ENCODE peak calls at places on chromosome 7, in four cellular contexts. V, B, X and Q are unnamed samples.

GRCh38 chr7:2999078-2999500 is 44.6 kb downstream of the CARD11 start:
- DNase-seq in V (peak), B (no peak), X (peak), Q (no peak)

GRCh38 chr7:127962589-127963361 is 68.5 kb downstream of the LRRC4 start:
- DNase-seq in X (no peak), B (no peak), V (peak), Q (no peak)

GRCh38 chr7:48660482-48660881 is 263.9 kb upstream of the CDC14C start:
- DNase-seq in B (no peak), X (no peak), V (no peak), Q (no peak)

GRCh38 chr7:83550100-83550499 is 98.8 kb downstream of the SEMA3E start:
- DNase-seq in V (no peak), B (no peak), X (no peak), Q (no peak)

GRCh38 chr7:131015131-131015954 is 281.3 kb upstream of the KLF14 start:
- DNase-seq in B (no peak), V (peak), X (peak), Q (no peak)

GRCh38 chr7:3754488-3755365 is 453.7 kb downstream of the SDK1 start:
- DNase-seq in V (no peak), X (no peak), B (no peak), Q (no peak)

GRCh38 chr7:113100091-113100723 is 13.6 kb upstream of the GPR85 start:
- DNase-seq in X (no peak), B (no peak), V (no peak), Q (no peak)

GRCh38 chr7:41579961-41580935 is 122.6 kb downstream of the INHBA start:
- DNase-seq in V (no peak), B (no peak), X (peak), Q (no peak)

GRCh38 chr7:641269-641671 is 85.2 kb upstream of the DNAAF5 start:
- DNase-seq in V (no peak), X (no peak), B (no peak), Q (peak)

GRCh38 chr7:151491859-151492258 is 27.8 kb downstream of the RHEB start:
- DNase-seq in B (no peak), X (no peak), V (peak), Q (peak)

GRCh38 chr7:92680458-92680857 is 90.3 kb upstream of the FAM133B start:
- DNase-seq in V (peak), X (no peak), B (no peak), Q (peak)

GRCh38 chr7:99392659-99393362 is 15.6 kb downstream of the PDAP1 start:
- DNase-seq in B (peak), X (peak), V (no peak), Q (no peak)

GRCh38 chr7:25669300-25669781 is 441.1 kb upstream of the NPVF start:
- DNase-seq in X (no peak), B (no peak), V (no peak), Q (no peak)

GRCh38 chr7:29270979-29271658 is 76.5 kb downstream of the CHN2 start:
- DNase-seq in V (peak), X (no peak), B (no peak), Q (peak)

GRCh38 chr7:20440472-20441105 is 109.9 kb downstream of the ITGB8 start:
- DNase-seq in X (peak), V (peak), B (peak), Q (peak)

GRCh38 chr7:128115821-128116723 is 84.8 kb upstream of the LRRC4 start:
- DNase-seq in X (no peak), V (no peak), B (no peak), Q (no peak)

GRCh38 chr7:32257632-32258031 is 187.4 kb upstream of the PDE1C start:
- DNase-seq in B (no peak), V (no peak), X (no peak), Q (no peak)

GRCh38 chr7:111438369-111439289 is 123.7 kb downstream of the IMMP2L start:
- DNase-seq in V (no peak), B (peak), X (peak), Q (no peak)

GRCh38 chr7:73762659-73762999 is 7.4 kb downstream of the CLDN3 start:
- DNase-seq in V (no peak), B (no peak), X (no peak), Q (no peak)

GRCh38 chr7:81482600-81483186 is 287.2 kb downstream of the HGF start:
- DNase-seq in B (peak), X (peak), V (peak), Q (peak)

GRCh38 chr7:3067606-3068005 is 23.9 kb upstream of the CARD11 start:
- DNase-seq in B (no peak), V (no peak), X (no peak), Q (no peak)

GRCh38 chr7:116210345-116211005 is at the start of gene TES:
- DNase-seq in X (peak), V (peak), B (peak), Q (no peak)

GRCh38 chr7:158613481-158613880 is 25.9 kb upstream of the PTPRN2 start:
- DNase-seq in V (no peak), B (no peak), X (no peak), Q (peak)

GRCh38 chr7:156074084-156074483 is 261.8 kb upstream of the SHH start:
- DNase-seq in V (no peak), X (no peak), B (no peak), Q (no peak)

GRCh38 chr7:116455009-116455408 is 44.5 kb upstream of the CAV2 start:
- DNase-seq in V (no peak), X (peak), B (no peak), Q (no peak)

GRCh38 chr7:49778731-49779270 is 5.4 kb downstream of the VWC2 start:
- DNase-seq in X (no peak), B (no peak), V (no peak), Q (no peak)

GRCh38 chr7:47254081-47255006 is 327.6 kb downstream of the TNS3 start:
- DNase-seq in B (peak), V (peak), X (peak), Q (peak)

GRCh38 chr7:7321681-7322080 is 139.3 kb downstream of the C1GALT1 start:
- DNase-seq in X (no peak), V (peak), B (no peak), Q (no peak)

GRCh38 chr7:51315393-51316261 is 982 bp downstream of the COBL start:
- DNase-seq in B (no peak), V (peak), X (no peak), Q (no peak)
- TF ChIP-seq MYC in B (no peak), V (peak), X (no peak), Q (no peak)

DNA sequence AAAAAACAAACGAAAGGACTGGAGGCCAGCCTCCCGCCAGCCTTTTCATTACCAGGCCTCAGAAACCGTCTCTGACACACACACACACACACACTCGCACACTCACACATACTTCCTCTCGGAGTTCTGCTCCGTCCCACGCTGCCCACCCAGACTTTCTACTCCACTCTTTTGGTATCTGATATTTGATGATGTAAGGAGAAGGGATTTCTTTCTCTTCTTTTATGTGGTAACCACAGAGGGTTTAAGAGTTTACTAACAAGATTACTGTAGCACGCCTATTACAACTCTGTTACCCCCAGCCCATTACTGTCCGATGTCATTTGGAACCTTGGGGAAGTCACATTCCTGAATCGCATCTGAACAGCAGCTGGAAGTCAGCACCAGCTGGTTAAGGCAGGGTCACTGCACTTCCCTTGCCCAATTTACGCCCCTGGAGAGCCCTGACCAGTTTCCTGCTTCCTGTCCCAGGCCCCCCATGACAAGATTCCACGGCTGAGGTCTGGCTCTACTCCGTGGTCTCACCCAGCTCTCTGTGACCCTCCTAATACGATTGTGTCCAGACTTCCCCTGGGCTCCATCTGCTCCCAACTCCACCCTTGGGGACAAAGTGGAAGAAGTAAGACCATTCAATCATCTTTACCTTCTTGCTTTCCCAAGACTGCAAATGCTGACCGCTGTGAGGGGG is 1.1 kb downstream of the DENND2A start:
- DNase-seq in V (no peak), B (no peak), X (no peak), Q (no peak)
- H3K4me3 ChIP-seq in V (no peak), B (no peak), X (peak), Q (no peak)

DNA sequence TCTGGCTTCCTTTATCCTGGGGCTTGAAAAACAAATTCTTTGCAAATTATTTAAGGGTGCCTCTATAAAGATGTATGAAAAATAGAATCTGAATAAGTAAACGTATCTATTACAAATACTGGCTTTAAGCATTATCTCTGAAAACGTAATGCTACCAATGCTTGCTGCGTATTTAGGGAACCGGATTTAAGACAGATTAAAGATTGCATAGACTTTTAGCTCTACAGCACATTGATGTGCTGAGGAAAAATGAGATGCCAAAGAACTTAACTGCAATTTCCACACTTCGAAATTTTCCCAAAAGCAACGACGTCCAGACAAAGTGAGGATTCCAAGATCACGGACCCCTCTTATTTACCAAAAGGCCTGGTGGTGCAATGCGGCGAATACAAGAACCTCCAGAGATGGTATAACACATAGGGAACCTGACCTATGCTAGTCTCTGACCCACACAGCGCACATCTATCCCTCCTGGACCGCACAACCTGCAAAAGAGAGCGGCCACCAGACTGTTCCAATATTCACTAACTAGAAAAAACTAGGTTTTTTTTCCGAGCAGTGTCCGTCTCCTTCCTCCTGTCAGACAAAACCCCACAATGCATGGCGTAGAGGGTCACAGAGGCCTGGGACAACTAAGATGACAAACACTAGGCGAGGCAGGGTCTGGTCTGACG is 34.3 kb upstream of the PHF14 start:
- DNase-seq in X (no peak), B (no peak), V (no peak), Q (no peak)
- TF ChIP-seq MYC in X (no peak), B (no peak), V (no peak), Q (peak)

GRCh38 chr7:134188311-134188710 is 61.2 kb downstream of the LRGUK start:
- DNase-seq in B (no peak), V (no peak), X (no peak), Q (no peak)
- H3K4me3 ChIP-seq in B (no peak), V (no peak), X (no peak), Q (no peak)